ENCODE peak calls at places on chromosomes 6 and 20, in five cellular contexts. Y is neuronal stem cell, G is H9, O is IMR-90, S is H1. J is an unnamed sample.

GRCh38 chr6:116286773-116287358 is 7.1 kb upstream of the TSPYL1 start:
- DNase-seq in O (peak), G (no peak), S (no peak), Y (no peak), J (no peak)

GRCh38 chr6:53188840-53189232 is 40.2 kb upstream of the GCM1 start:
- DNase-seq in G (no peak), Y (no peak), O (no peak), S (no peak), J (no peak)

GRCh38 chr6:3669916-3670315 is 81.6 kb downstream of the PXDC1 start:
- DNase-seq in G (no peak), O (no peak), S (no peak), Y (no peak), J (no peak)

GRCh38 chr6:36384095-36384494 is 3.4 kb downstream of the ETV7 start:
- DNase-seq in S (no peak), O (no peak), Y (no peak), G (no peak), J (no peak)

GRCh38 chr6:56864171-56864616 is 90.7 kb upstream of the BEND6 start:
- DNase-seq in S (no peak), G (no peak), Y (no peak), O (peak), J (no peak)

GRCh38 chr6:104705095-104705707 is 154.5 kb downstream of the HACE1 start:
- DNase-seq in Y (no peak), G (no peak), O (peak), S (no peak), J (peak)

GRCh38 chr6:109308018-109308492 is 74.2 kb downstream of the CD164 start:
- DNase-seq in G (no peak), Y (no peak), O (peak), S (no peak), J (peak)

GRCh38 chr6:107731422-107732319 is 92.4 kb downstream of the SCML4 start:
- DNase-seq in G (no peak), Y (no peak), O (no peak), S (no peak), J (no peak)

GRCh38 chr6:39251406-39251805 is 22.1 kb upstream of the KCNK5 start:
- DNase-seq in G (no peak), O (no peak), S (no peak), Y (no peak), J (no peak)

GRCh38 chr6:119463081-119463626 is 113.6 kb upstream of the MAN1A1 start:
- DNase-seq in S (no peak), G (no peak), O (no peak), Y (no peak), J (no peak)

GRCh38 chr20:48025661-48026060 is 240.4 kb upstream of the SULF2 start:
- DNase-seq in G (no peak), Y (no peak), S (no peak), O (no peak), J (peak)

GRCh38 chr6:12648171-12648570 is 68.4 kb upstream of the PHACTR1 start:
- DNase-seq in G (no peak), S (no peak), O (no peak), Y (no peak), J (no peak)

GRCh38 chr6:132961122-132961521 is 146.8 kb downstream of the RPS12 start:
- DNase-seq in Y (no peak), S (no peak), G (no peak), O (peak), J (peak)

GRCh38 chr6:35419431-35419830 is 32.7 kb upstream of the FANCE start:
- DNase-seq in S (no peak), Y (no peak), O (peak), G (no peak), J (peak)

GRCh38 chr6:118584906-118585305 is 36.8 kb downstream of the PLN start:
- DNase-seq in S (no peak), Y (no peak), G (no peak), O (no peak), J (no peak)

GRCh38 chr20:45111285-45111684 is 3.7 kb downstream of the WFDC5 start:
- DNase-seq in G (no peak), O (no peak), S (no peak), Y (no peak), J (no peak)

GRCh38 chr6:14799928-14800327 is 445.9 kb upstream of the JARID2 start:
- DNase-seq in G (peak), Y (peak), O (peak), S (no peak), J (peak)

GRCh38 chr6:40997256-40997957 is 41.6 kb downstream of the UNC5CL start:
- DNase-seq in S (peak), Y (peak), G (peak), O (peak), J (peak)
- H2AFZ ChIP-seq in S (no peak), Y (peak), G (no peak), O (peak), J (peak)

GRCh38 chr20:32482251-32483220 is 102.6 kb downstream of the NOL4L start:
- DNase-seq in G (peak), Y (peak), O (no peak), S (no peak), J (peak)
- H2BK15ac ChIP-seq in G (no peak), Y (peak), O (no peak), S (no peak), J (peak)

GRCh38 chr20:17648306-17648646 is 33.8 kb downstream of the RRBP1 start:
- DNase-seq in G (no peak), S (no peak), O (no peak), Y (no peak), J (peak)

GRCh38 chr20:17650816-17651760 is 31.0 kb downstream of the RRBP1 start:
- DNase-seq in Y (no peak), O (peak), G (no peak), S (no peak), J (peak)

GRCh38 chr20:17650301-17650761 is 31.7 kb downstream of the RRBP1 start:
- DNase-seq in O (no peak), S (no peak), Y (no peak), G (no peak), J (no peak)

GRCh38 chr20:17647391-17648305 is 34.4 kb downstream of the RRBP1 start:
- DNase-seq in G (no peak), O (no peak), Y (no peak), S (no peak), J (no peak)

DNA sequence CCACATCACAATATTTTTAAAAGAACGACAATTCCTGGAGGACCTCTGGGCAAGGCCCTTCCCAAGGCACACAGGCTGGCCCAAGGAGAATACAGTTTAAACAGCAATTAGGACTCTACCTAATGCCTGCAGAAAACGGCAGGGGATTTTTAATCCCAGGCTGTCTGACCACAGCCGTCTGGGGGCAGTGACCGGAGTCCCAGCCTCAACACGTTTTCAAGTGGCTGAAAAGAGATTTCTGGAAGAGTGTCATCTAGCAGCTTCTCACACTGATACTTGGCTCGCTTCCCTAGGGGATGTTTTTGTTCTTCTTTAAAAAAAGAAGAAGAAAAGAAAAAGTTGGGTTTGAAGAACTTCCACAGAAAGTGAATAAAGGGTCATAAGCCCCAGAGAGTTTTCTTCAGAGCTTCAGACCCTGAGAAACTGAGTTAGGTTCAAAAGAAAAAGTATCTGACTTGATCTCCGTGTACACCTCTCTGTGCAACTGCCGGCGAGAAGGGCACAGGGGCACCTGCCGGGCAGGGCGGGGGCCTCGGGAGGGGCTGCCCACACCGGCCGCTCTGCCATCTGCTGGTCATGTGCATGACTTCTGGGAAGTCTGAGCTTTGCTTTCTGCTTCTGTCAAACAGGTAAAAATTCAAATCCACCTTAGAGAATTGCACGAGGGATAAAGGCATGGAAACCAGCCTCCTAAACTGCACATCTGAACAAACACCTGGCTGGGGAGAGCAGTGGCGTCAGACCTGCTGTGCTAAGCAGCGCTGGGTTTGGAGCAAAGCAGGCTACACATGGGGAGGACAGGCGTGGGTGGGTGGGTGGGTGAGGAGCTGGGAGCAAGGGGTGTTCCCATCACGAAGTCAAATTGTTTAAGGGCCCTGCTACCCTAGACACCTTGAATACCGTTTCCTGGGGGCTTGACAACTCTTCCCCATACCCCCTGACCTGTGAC is 33.0 kb downstream of the RRBP1 start:
- DNase-seq in O (no peak), G (no peak), S (no peak), Y (no peak), J (peak)
- H2AFZ ChIP-seq in O (no peak), G (no peak), S (no peak), Y (no peak), J (no peak)

DNA sequence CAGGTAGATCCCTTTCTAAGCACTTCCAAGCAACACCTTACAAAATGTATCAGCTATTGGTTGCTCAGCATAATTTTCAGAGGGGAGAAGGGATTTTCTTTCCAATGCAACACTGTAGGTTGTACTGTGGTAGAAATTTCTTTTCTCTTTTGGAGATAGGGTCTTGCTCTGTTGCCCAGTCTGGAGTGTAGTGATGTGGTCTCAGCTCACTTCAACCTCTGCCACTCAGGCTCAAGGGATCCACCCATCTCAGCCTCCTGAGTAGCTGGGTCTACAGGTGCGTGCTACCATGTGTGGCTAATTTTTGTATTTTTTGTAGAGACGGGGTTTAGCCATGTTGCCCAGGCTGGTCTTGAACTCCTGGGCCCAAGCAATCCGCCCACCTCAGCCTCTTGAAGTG is 16.3 kb downstream of the RAD21L1 start:
- DNase-seq in G (no peak), S (no peak), Y (no peak), O (no peak), J (no peak)
- H2BK15ac ChIP-seq in G (no peak), S (no peak), Y (no peak), O (peak), J (no peak)

GRCh38 chr20:3406481-3407425 is 716 bp downstream of the DNAAF9 start:
- DNase-seq in O (peak), G (peak), Y (peak), S (no peak), J (peak)
- H2AFZ ChIP-seq in O (peak), G (no peak), Y (peak), S (peak), J (peak)